ENCODE peak calls at places on chromosomes 16 and 17, in four cellular contexts. M is stimulated activated CD8-positive, alpha-beta memory T cell treated with anti-CD3 and anti-CD28 coated beads, Interleukin-4, amount 100 ng/mL, for 4 hours; O is activated naive CD4-positive, alpha-beta T cell; F is neural crest cell. C is an unnamed sample.

GRCh38 chr17:12107905-12108304 is 87.2 kb downstream of the MAP2K4 start:
- DNase-seq in F (no peak), M (no peak), O (no peak), C (no peak)

GRCh38 chr17:80030730-80031410 is 4.8 kb downstream of the TBC1D16 start:
- DNase-seq in O (no peak), F (no peak), M (no peak), C (no peak)

GRCh38 chr17:79696159-79696982 is 34.4 kb upstream of the ENPP7 start:
- DNase-seq in O (no peak), M (no peak), F (no peak), C (no peak)

GRCh38 chr17:72466199-72466598 is 345.4 kb downstream of the SOX9 start:
- DNase-seq in F (no peak), M (no peak), O (no peak), C (peak)

GRCh38 chr17:8894673-8895578 is 27.5 kb upstream of the PIK3R6 start:
- DNase-seq in M (no peak), O (no peak), F (peak), C (peak)

GRCh38 chr16:17409894-17410293 is 60.9 kb downstream of the XYLT1 start:
- DNase-seq in M (no peak), F (no peak), O (no peak), C (no peak)

GRCh38 chr16:75584108-75584507 is 17.9 kb downstream of the GABARAPL2 start:
- DNase-seq in F (no peak), O (no peak), M (no peak), C (no peak)

GRCh38 chr17:68383443-68384321 is 73.6 kb downstream of the WIPI1 start:
- DNase-seq in O (no peak), F (no peak), M (no peak), C (no peak)

GRCh38 chr17:66152756-66153155 is 39.2 kb downstream of the CEP112 start:
- DNase-seq in M (no peak), O (no peak), F (no peak), C (no peak)

GRCh38 chr17:67359960-67360817 is 6.2 kb downstream of the PSMD12 start:
- DNase-seq in O (no peak), F (no peak), M (no peak), C (peak)

GRCh38 chr17:37088459-37088858 is 139.7 kb downstream of the AATF start:
- DNase-seq in M (no peak), F (no peak), O (no peak), C (no peak)

GRCh38 chr16:31250782-31251384 is 8.9 kb upstream of the ITGAM start:
- DNase-seq in M (no peak), F (no peak), O (no peak), C (no peak)

GRCh38 chr16:66617010-66617434 is 12.5 kb downstream of the CMTM3 start:
- DNase-seq in M (no peak), O (no peak), F (no peak), C (no peak)

GRCh38 chr16:66223176-66223780 is 143.2 kb upstream of the CDH5 start:
- DNase-seq in F (no peak), M (no peak), O (no peak), C (no peak)

C was measured in ACHN.